ENCODE peak calls at places on chromosomes 16 and 17, in eight cellular contexts. V is GF-D8; L is stimulated activated CD8-positive, alpha-beta memory T cell treated with anti-CD3 and anti-CD28 coated beads, Interleukin-7, amount 100 ng/mL, for 1 hour; M is transverse colon; T is stimulated activated CD4-positive, alpha-beta T cell treated with anti-CD3 and anti-CD28 coated beads, Interleukin-1b, Interleukin-23, amount 100 ng/mL, for 24 hours; O is nephron progenitor cell; I is GM06990; B is M059J. N is an unnamed sample.

GRCh38 chr17:39647242-39647641 is 10.3 kb downstream of the STARD3 start:
- DNase-seq in B (no peak), O (no peak), L (no peak), M (no peak), T (no peak), I (no peak), V (no peak), N (no peak)

GRCh38 chr16:54077412-54077821 is 209.2 kb downstream of the IRX3 start:
- DNase-seq in I (no peak), B (peak), O (no peak), V (no peak), T (no peak), L (no peak), M (no peak), N (no peak)

GRCh38 chr17:76918811-76919210 is 50.6 kb downstream of the MGAT5B start:
- DNase-seq in B (no peak), T (no peak), M (no peak), L (no peak), I (no peak), V (no peak), O (no peak), N (no peak)

GRCh38 chr17:44734272-44734671 is 24.5 kb upstream of the ADAM11 start:
- DNase-seq in L (no peak), M (no peak), I (no peak), V (no peak), O (no peak), T (no peak), B (no peak), N (no peak)

GRCh38 chr17:55023626-55024025 is 55.1 kb downstream of the STXBP4 start:
- DNase-seq in I (no peak), B (peak), L (no peak), M (no peak), T (no peak), O (no peak), V (no peak), N (no peak)

GRCh38 chr16:88869673-88869980 is 3.2 kb upstream of the PABPN1L start:
- DNase-seq in V (no peak), L (no peak), O (no peak), B (peak), T (no peak), M (no peak), I (no peak), N (no peak)

GRCh38 chr17:39194089-39194984 is 3.1 kb downstream of the CACNB1 start:
- DNase-seq in M (peak), B (no peak), V (no peak), T (no peak), O (peak), I (no peak), L (no peak), N (no peak)

GRCh38 chr17:75832164-75832651 is 12.0 kb downstream of the UNC13D start:
- DNase-seq in V (peak), O (no peak), B (peak), I (no peak), M (peak), T (no peak), L (no peak), N (no peak)

GRCh38 chr16:83513006-83513755 is 294.6 kb upstream of the HSBP1 start:
- DNase-seq in V (no peak), B (peak), M (no peak), I (no peak), O (no peak), L (no peak), T (no peak), N (no peak)

N was measured in cortex of kidney.